ENCODE peak calls at places on chromosomes 13 and 19, in six cellular contexts. One of them, this sample, is unnamed.

GRCh38 chr13:98480915-98481510 is 95.9 kb downstream of the STK24 start:
- DNase-seq in fibroblast of lung: peak; percentile 38
- DNase-seq in GM12878: no peak
- DNase-seq in neuronal stem cell: no peak
- DNase-seq in aorta: no peak
- DNase-seq in astrocyte of the spinal cord: no peak
- DNase-seq in this sample: no peak

GRCh38 chr13:42892760-42893159 is 99.3 kb downstream of the EPSTI1 start:
- DNase-seq in astrocyte of the spinal cord: no peak
- DNase-seq in GM12878: no peak
- DNase-seq in fibroblast of lung: peak; percentile 69
- DNase-seq in aorta: no peak
- DNase-seq in neuronal stem cell: no peak
- DNase-seq in this sample: no peak

GRCh38 chr13:113366031-113366588 is 2.2 kb upstream of the GRTP1 start:
- DNase-seq in fibroblast of lung: no peak
- DNase-seq in neuronal stem cell: no peak
- DNase-seq in GM12878: no peak
- DNase-seq in aorta: no peak
- DNase-seq in astrocyte of the spinal cord: no peak
- DNase-seq in this sample: peak; percentile 70

GRCh38 chr13:46543307-46543706 is 9.7 kb upstream of the LRCH1 start:
- DNase-seq in GM12878: no peak
- DNase-seq in aorta: no peak
- DNase-seq in neuronal stem cell: no peak
- DNase-seq in fibroblast of lung: no peak
- DNase-seq in astrocyte of the spinal cord: no peak
- DNase-seq in this sample: no peak

GRCh38 chr13:35469781-35470380 is 6.6 kb downstream of the MAB21L1 start:
- DNase-seq in fibroblast of lung: no peak
- DNase-seq in aorta: no peak
- DNase-seq in GM12878: no peak
- DNase-seq in neuronal stem cell: no peak
- DNase-seq in astrocyte of the spinal cord: no peak
- DNase-seq in this sample: no peak

GRCh38 chr13:67278230-67278629 is 48.1 kb upstream of the PCDH9 start:
- DNase-seq in neuronal stem cell: no peak
- DNase-seq in aorta: no peak
- DNase-seq in fibroblast of lung: peak; percentile 78
- DNase-seq in astrocyte of the spinal cord: peak; percentile 97
- DNase-seq in GM12878: no peak
- DNase-seq in this sample: no peak

GRCh38 chr13:98783856-98784478 is 31.5 kb upstream of the SLC15A1 start:
- DNase-seq in aorta: no peak
- DNase-seq in neuronal stem cell: no peak
- DNase-seq in fibroblast of lung: no peak
- DNase-seq in GM12878: no peak
- DNase-seq in astrocyte of the spinal cord: no peak
- DNase-seq in this sample: no peak

GRCh38 chr19:42030605-42031004 is 36.6 kb upstream of the ATP1A3 start:
- DNase-seq in neuronal stem cell: no peak
- DNase-seq in GM12878: no peak
- DNase-seq in astrocyte of the spinal cord: no peak
- DNase-seq in aorta: no peak
- DNase-seq in fibroblast of lung: no peak
- DNase-seq in this sample: no peak

GRCh38 chr13:59750860-59751259 is 412.9 kb downstream of the DIAPH3 start:
- DNase-seq in astrocyte of the spinal cord: peak; percentile 82
- DNase-seq in GM12878: no peak
- DNase-seq in fibroblast of lung: peak; percentile 76
- DNase-seq in aorta: no peak
- DNase-seq in neuronal stem cell: peak; percentile 83
- DNase-seq in this sample: no peak
- H3K4me3 ChIP-seq in astrocyte of the spinal cord: peak overlapping the region; percentile 8
- H3K4me3 ChIP-seq in GM12878: no peak overlapping the region
- H3K4me3 ChIP-seq in fibroblast of lung: no peak overlapping the region
- H3K4me3 ChIP-seq in aorta: no peak overlapping the region
- H3K4me3 ChIP-seq in neuronal stem cell: peak overlapping the region; percentile 30
- H3K4me3 ChIP-seq in this sample: peak overlapping the region; percentile 21

DNA sequence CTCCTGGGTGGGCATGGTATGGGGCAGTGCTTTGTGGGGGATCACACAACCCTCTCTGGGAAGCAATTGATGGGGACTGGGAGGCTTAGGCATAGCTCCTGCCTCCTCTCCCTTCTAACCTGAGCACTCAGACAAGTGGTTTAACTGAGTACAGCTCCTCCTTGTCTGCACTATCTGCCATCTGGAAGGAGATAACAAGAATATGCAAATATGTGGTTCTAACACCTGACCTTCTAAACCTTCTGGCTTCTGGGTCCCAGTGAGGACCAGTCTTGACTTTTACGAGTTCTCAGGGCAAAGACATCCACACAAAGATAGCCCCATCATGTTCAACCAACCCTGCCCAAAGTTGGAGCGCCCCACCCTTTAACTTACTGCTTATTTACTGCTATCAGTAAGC is 381.0 kb upstream of the TSHZ3 start:
- DNase-seq in neuronal stem cell: no peak
- DNase-seq in GM12878: no peak
- DNase-seq in astrocyte of the spinal cord: no peak
- DNase-seq in fibroblast of lung: no peak
- DNase-seq in aorta: no peak
- DNase-seq in this sample: no peak
- H3K4me3 ChIP-seq in neuronal stem cell: no peak overlapping the region
- H3K4me3 ChIP-seq in GM12878: no peak overlapping the region
- H3K4me3 ChIP-seq in astrocyte of the spinal cord: no peak overlapping the region
- H3K4me3 ChIP-seq in fibroblast of lung: no peak overlapping the region
- H3K4me3 ChIP-seq in aorta: no peak overlapping the region
- H3K4me3 ChIP-seq in this sample: no peak overlapping the region

GRCh38 chr13:111397202-111397880 is 76.9 kb downstream of the TEX29 start:
- DNase-seq in neuronal stem cell: no peak
- DNase-seq in aorta: peak; percentile 62
- DNase-seq in astrocyte of the spinal cord: no peak
- DNase-seq in fibroblast of lung: no peak
- DNase-seq in GM12878: no peak
- DNase-seq in this sample: no peak
- H3K4me3 ChIP-seq in neuronal stem cell: no peak overlapping the region
- H3K4me3 ChIP-seq in aorta: no peak overlapping the region
- H3K4me3 ChIP-seq in astrocyte of the spinal cord: no peak overlapping the region
- H3K4me3 ChIP-seq in fibroblast of lung: no peak overlapping the region
- H3K4me3 ChIP-seq in GM12878: no peak overlapping the region
- H3K4me3 ChIP-seq in this sample: no peak overlapping the region

GRCh38 chr13:21138561-21138960 is 37.8 kb downstream of the SKA3 start:
- DNase-seq in neuronal stem cell: no peak
- DNase-seq in aorta: no peak
- DNase-seq in GM12878: no peak
- DNase-seq in astrocyte of the spinal cord: no peak
- DNase-seq in fibroblast of lung: no peak
- DNase-seq in this sample: no peak

GRCh38 chr13:21134475-21134874 is 41.9 kb downstream of the SKA3 start:
- DNase-seq in neuronal stem cell: no peak
- DNase-seq in aorta: no peak
- DNase-seq in GM12878: no peak
- DNase-seq in fibroblast of lung: no peak
- DNase-seq in astrocyte of the spinal cord: no peak
- DNase-seq in this sample: no peak

GRCh38 chr13:21137696-21138095 is 38.7 kb downstream of the SKA3 start:
- DNase-seq in aorta: no peak
- DNase-seq in fibroblast of lung: peak; percentile 37
- DNase-seq in astrocyte of the spinal cord: peak; percentile 34
- DNase-seq in GM12878: no peak
- DNase-seq in neuronal stem cell: no peak
- DNase-seq in this sample: no peak

GRCh38 chr13:21142766-21143165 is 33.6 kb downstream of the SKA3 start:
- DNase-seq in GM12878: no peak
- DNase-seq in aorta: no peak
- DNase-seq in fibroblast of lung: no peak
- DNase-seq in astrocyte of the spinal cord: no peak
- DNase-seq in neuronal stem cell: no peak
- DNase-seq in this sample: no peak

DNA sequence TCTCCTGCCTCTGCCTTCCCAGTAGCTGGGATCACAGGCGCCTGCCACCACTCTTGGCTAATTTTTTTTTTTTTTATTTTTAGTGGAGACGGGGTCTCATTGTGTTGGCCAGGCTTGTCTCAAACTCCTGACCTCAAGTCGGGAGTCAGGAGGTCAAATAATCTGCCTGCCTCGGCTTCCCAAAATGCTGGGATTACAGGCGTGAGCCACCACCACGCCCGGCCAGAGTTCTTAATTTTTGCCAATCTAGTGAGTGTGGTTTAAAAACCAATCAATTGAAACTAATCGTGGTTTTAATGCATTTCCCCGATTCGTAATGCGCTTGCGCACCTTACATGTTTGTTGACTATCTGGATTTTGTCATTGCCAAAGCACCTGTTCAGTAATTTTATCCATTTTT is 37.0 kb downstream of the SKA3 start:
- DNase-seq in astrocyte of the spinal cord: no peak
- DNase-seq in neuronal stem cell: no peak
- DNase-seq in fibroblast of lung: no peak
- DNase-seq in aorta: no peak
- DNase-seq in GM12878: no peak
- DNase-seq in this sample: no peak
- H3K4me3 ChIP-seq in astrocyte of the spinal cord: peak overlapping the region; percentile 95
- H3K4me3 ChIP-seq in neuronal stem cell: peak overlapping the region; percentile 94
- H3K4me3 ChIP-seq in fibroblast of lung: peak overlapping the region; percentile 75
- H3K4me3 ChIP-seq in aorta: peak overlapping the region; percentile 71
- H3K4me3 ChIP-seq in GM12878: peak overlapping the region; percentile 80
- H3K4me3 ChIP-seq in this sample: peak overlapping the region; percentile 91

GRCh38 chr19:46426035-46426505 is 2.7 kb downstream of the PNMA8C start:
- DNase-seq in fibroblast of lung: peak; percentile 47
- DNase-seq in aorta: no peak
- DNase-seq in GM12878: no peak
- DNase-seq in astrocyte of the spinal cord: peak; percentile 32
- DNase-seq in neuronal stem cell: no peak
- DNase-seq in this sample: peak; percentile 58

GRCh38 chr19:46428278-46429141 is at the start of gene PNMA8C:
- DNase-seq in neuronal stem cell: peak; percentile 89
- DNase-seq in GM12878: no peak
- DNase-seq in astrocyte of the spinal cord: peak; percentile 59
- DNase-seq in aorta: peak; percentile 95
- DNase-seq in fibroblast of lung: peak; percentile 52
- DNase-seq in this sample: peak; percentile 92

GRCh38 chr19:46426506-46427162 is 2.1 kb downstream of the PNMA8C start:
- DNase-seq in GM12878: no peak
- DNase-seq in astrocyte of the spinal cord: peak; percentile 73
- DNase-seq in neuronal stem cell: peak; percentile 88
- DNase-seq in aorta: peak; percentile 93
- DNase-seq in fibroblast of lung: peak; percentile 84
- DNase-seq in this sample: peak; percentile 90

GRCh38 chr19:46429999-46430398 is 1.3 kb upstream of the PNMA8C start:
- DNase-seq in aorta: no peak
- DNase-seq in GM12878: no peak
- DNase-seq in fibroblast of lung: no peak
- DNase-seq in neuronal stem cell: no peak
- DNase-seq in astrocyte of the spinal cord: no peak
- DNase-seq in this sample: no peak

DNA sequence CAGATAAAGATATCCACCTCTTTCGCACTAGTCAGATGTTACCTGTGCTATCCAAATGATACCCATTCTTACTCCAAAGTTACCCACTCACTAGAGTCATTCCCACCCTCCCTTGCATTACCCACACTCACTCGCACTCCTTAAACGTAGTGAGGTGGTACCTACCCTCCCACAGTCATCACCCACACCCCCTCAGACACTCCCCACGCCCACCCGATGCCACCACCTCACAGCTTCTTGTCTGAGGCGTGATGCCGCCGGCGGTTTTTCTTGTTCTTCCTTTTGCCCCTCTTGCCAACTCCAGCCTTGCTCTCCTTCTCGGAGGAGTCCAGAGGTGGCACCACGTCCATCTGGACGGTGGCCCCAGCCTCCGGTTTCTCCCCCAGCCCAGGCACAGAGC is 1.2 kb downstream of the PNMA8C start:
- DNase-seq in astrocyte of the spinal cord: no peak
- DNase-seq in aorta: peak; percentile 75
- DNase-seq in fibroblast of lung: no peak
- DNase-seq in neuronal stem cell: no peak
- DNase-seq in GM12878: no peak
- DNase-seq in this sample: no peak
- H3K4me3 ChIP-seq in astrocyte of the spinal cord: no peak overlapping the region
- H3K4me3 ChIP-seq in aorta: peak overlapping the region; percentile 11
- H3K4me3 ChIP-seq in fibroblast of lung: no peak overlapping the region
- H3K4me3 ChIP-seq in neuronal stem cell: no peak overlapping the region
- H3K4me3 ChIP-seq in GM12878: no peak overlapping the region
- H3K4me3 ChIP-seq in this sample: no peak overlapping the region

DNA sequence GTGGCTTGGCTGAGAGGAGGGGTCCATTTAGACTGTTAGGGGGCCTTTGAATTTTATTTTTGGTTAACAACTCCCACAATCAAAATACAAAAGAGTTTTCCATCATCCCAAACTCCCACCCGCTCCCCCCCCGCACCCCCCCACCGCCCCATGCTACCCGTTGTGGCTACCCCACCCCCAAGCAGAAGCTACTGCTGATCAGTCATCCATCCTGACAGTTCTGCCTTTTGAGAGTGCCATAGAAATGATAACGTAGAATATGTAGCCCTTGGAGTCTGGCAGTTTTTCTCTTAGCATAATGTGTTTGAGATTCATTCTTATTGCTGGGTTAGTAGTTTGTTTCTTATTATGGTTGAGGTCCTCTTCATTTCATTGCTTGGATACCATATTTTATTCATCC is 14.3 kb upstream of the PLEKHF1 start:
- DNase-seq in neuronal stem cell: no peak
- DNase-seq in GM12878: no peak
- DNase-seq in astrocyte of the spinal cord: no peak
- DNase-seq in fibroblast of lung: no peak
- DNase-seq in aorta: no peak
- DNase-seq in this sample: no peak
- H3K4me3 ChIP-seq in neuronal stem cell: no peak overlapping the region
- H3K4me3 ChIP-seq in GM12878: no peak overlapping the region
- H3K4me3 ChIP-seq in astrocyte of the spinal cord: no peak overlapping the region
- H3K4me3 ChIP-seq in fibroblast of lung: no peak overlapping the region
- H3K4me3 ChIP-seq in aorta: no peak overlapping the region
- H3K4me3 ChIP-seq in this sample: no peak overlapping the region

DNA sequence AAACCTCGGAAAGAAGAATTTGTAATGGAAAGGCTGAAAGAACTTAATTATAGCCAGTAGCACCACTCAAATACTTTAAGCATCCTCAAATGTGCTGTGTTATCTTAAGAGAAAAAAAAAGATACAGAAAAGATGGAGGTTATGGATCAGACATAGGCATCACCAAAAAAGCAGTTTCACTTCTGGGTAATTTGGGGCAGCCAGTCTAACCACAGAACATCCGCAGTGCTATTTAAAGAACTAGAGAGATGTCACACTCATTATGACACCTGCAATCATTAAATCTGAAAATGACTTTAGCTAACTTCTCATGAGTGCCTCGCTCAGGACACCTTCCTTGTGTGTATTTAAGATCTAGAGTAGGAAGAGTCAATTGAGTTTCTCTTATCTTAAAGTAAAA is 211.8 kb downstream of the RBM26 start:
- DNase-seq in astrocyte of the spinal cord: no peak
- DNase-seq in fibroblast of lung: no peak
- DNase-seq in neuronal stem cell: no peak
- DNase-seq in aorta: no peak
- DNase-seq in GM12878: peak; percentile 92
- DNase-seq in this sample: no peak
- H3K4me3 ChIP-seq in astrocyte of the spinal cord: no peak overlapping the region
- H3K4me3 ChIP-seq in fibroblast of lung: no peak overlapping the region
- H3K4me3 ChIP-seq in neuronal stem cell: no peak overlapping the region
- H3K4me3 ChIP-seq in aorta: no peak overlapping the region
- H3K4me3 ChIP-seq in GM12878: peak overlapping the region; percentile 43
- H3K4me3 ChIP-seq in this sample: no peak overlapping the region

GRCh38 chr13:27953671-27954405 is 15.3 kb downstream of the CDX2 start:
- DNase-seq in fibroblast of lung: peak; percentile 56
- DNase-seq in astrocyte of the spinal cord: peak; percentile 49
- DNase-seq in neuronal stem cell: peak; percentile 89
- DNase-seq in aorta: peak; percentile 89
- DNase-seq in GM12878: no peak
- DNase-seq in this sample: peak; percentile 91
- H3K4me3 ChIP-seq in fibroblast of lung: peak overlapping the region; percentile 16
- H3K4me3 ChIP-seq in astrocyte of the spinal cord: peak overlapping the region; percentile 19
- H3K4me3 ChIP-seq in neuronal stem cell: peak overlapping the region; percentile 35
- H3K4me3 ChIP-seq in aorta: peak overlapping the region; percentile 14
- H3K4me3 ChIP-seq in GM12878: peak overlapping the region; percentile 43
- H3K4me3 ChIP-seq in this sample: peak overlapping the region; percentile 57

GRCh38 chr13:20146381-20146780 is 14.5 kb downstream of the GJA3 start:
- DNase-seq in aorta: no peak
- DNase-seq in fibroblast of lung: no peak
- DNase-seq in GM12878: no peak
- DNase-seq in astrocyte of the spinal cord: no peak
- DNase-seq in neuronal stem cell: no peak
- DNase-seq in this sample: no peak
- H3K4me3 ChIP-seq in aorta: no peak overlapping the region
- H3K4me3 ChIP-seq in fibroblast of lung: no peak overlapping the region
- H3K4me3 ChIP-seq in GM12878: no peak overlapping the region
- H3K4me3 ChIP-seq in astrocyte of the spinal cord: no peak overlapping the region
- H3K4me3 ChIP-seq in neuronal stem cell: no peak overlapping the region
- H3K4me3 ChIP-seq in this sample: no peak overlapping the region